ENCODE peak calls at places on chromosomes 2 and 18, in eight cellular contexts. I is AG04450; X is endodermal cell; G is cardiac fibroblast; N is activated naive CD8-positive, alpha-beta T cell treated with anti-CD3 and anti-CD28 coated beads, Interleukin-2, amount 50 U/mL, for 24 hours; M is COR-L47; C is BJ; O is NCI-H69. Q is an unnamed sample.

GRCh38 chr2:76667764-76668163 is 854.4 kb downstream of the LRRTM4 start:
- DNase-seq in X (no peak), N (no peak), M (no peak), I (no peak), C (no peak), O (no peak), G (no peak), Q (no peak)

GRCh38 chr18:79872423-79872822 is 74.7 kb downstream of the KCNG2 start:
- DNase-seq in C (no peak), O (no peak), M (no peak), X (peak; percentile 26), I (no peak), G (no peak), N (no peak), Q (no peak)

GRCh38 chr2:68835636-68836035 is 35.6 kb downstream of the BMP10 start:
- DNase-seq in N (no peak), O (no peak), X (no peak), I (no peak), C (no peak), M (no peak), G (no peak), Q (no peak)

GRCh38 chr2:85806358-85807118 is 52.7 kb downstream of the ATOH8 start:
- DNase-seq in N (no peak), X (no peak), M (no peak), I (no peak), G (peak; percentile 30), O (no peak), C (no peak), Q (no peak)

GRCh38 chr2:134145519-134145918 is 108.4 kb upstream of the MGAT5 start:
- DNase-seq in N (no peak), X (no peak), G (no peak), I (no peak), C (no peak), O (no peak), M (no peak), Q (no peak)

GRCh38 chr2:85994897-85995647 is 106.3 kb upstream of the ST3GAL5 start:
- DNase-seq in G (no peak), X (no peak), I (no peak), C (no peak), O (no peak), M (no peak), N (no peak), Q (no peak)

GRCh38 chr18:6744816-6745455 is 15.4 kb downstream of the ARHGAP28 start:
- DNase-seq in N (no peak), I (no peak), C (no peak), G (no peak), X (no peak), M (no peak), O (no peak), Q (no peak)

GRCh38 chr2:220787251-220787650 is 784.9 kb downstream of the EPHA4 start:
- DNase-seq in I (no peak), C (no peak), O (no peak), M (no peak), G (no peak), N (no peak), X (no peak), Q (no peak)

GRCh38 chr2:165055081-165055879 is 100.0 kb upstream of the SLC38A11 start:
- DNase-seq in X (no peak), G (peak; percentile 28), N (no peak), O (no peak), I (no peak), C (no peak), M (no peak), Q (no peak)

GRCh38 chr2:137721733-137722132 is 242.5 kb upstream of the HNMT start:
- DNase-seq in X (no peak), C (no peak), N (no peak), O (no peak), G (no peak), M (no peak), I (no peak), Q (no peak)

GRCh38 chr2:207334631-207335371 is 169.1 kb upstream of the KLF7 start:
- DNase-seq in M (no peak), N (peak; percentile 47), X (peak; percentile 88), I (peak; percentile 93), O (peak; percentile 78), C (peak; percentile 95), G (peak; percentile 98), Q (peak; percentile 81)

GRCh38 chr18:12679183-12679786 is 21.4 kb upstream of the SPIRE1 start:
- DNase-seq in O (no peak), N (no peak), I (no peak), G (peak; percentile 73), M (no peak), C (no peak), X (no peak), Q (no peak)

GRCh38 chr2:37675006-37675405 is 3.6 kb upstream of the CDC42EP3 start:
- DNase-seq in M (no peak), G (no peak), N (no peak), X (no peak), C (no peak), O (no peak), I (no peak), Q (no peak)

GRCh38 chr2:129748250-129748649 is 231.2 kb upstream of the RAB6C start:
- DNase-seq in N (no peak), X (no peak), G (no peak), I (no peak), O (no peak), M (no peak), C (no peak), Q (no peak)

GRCh38 chr18:3097082-3097481 is 84.1 kb upstream of the LPIN2 start:
- DNase-seq in N (no peak), G (no peak), I (no peak), M (no peak), C (no peak), X (no peak), O (no peak), Q (no peak)

GRCh38 chr2:48284624-48285212 is 245.2 kb upstream of the STON1 start:
- DNase-seq in M (no peak), N (no peak), O (no peak), C (no peak), I (no peak), X (peak; percentile 59), G (no peak), Q (no peak)

GRCh38 chr2:212921711-212922110 is 229.7 kb downstream of the IKZF2 start:
- DNase-seq in C (no peak), N (no peak), G (no peak), M (no peak), X (no peak), O (no peak), I (no peak), Q (no peak)

GRCh38 chr2:10071595-10071994 is 8.6 kb downstream of the CYS1 start:
- DNase-seq in I (no peak), X (no peak), O (peak; percentile 14), C (no peak), N (no peak), G (no peak), M (no peak), Q (no peak)

GRCh38 chr2:230723363-230723762 is 10.7 kb downstream of the CAB39 start:
- DNase-seq in O (no peak), C (no peak), I (no peak), M (no peak), X (no peak), G (no peak), N (peak; percentile 21), Q (no peak)

GRCh38 chr18:55513199-55513598 is 74.8 kb downstream of the TCF4 start:
- DNase-seq in X (no peak), N (no peak), O (no peak), G (peak; percentile 39), I (no peak), C (no peak), M (no peak), Q (no peak)

GRCh38 chr18:68355637-68356036 is 359.3 kb downstream of the TMX3 start:
- DNase-seq in X (no peak), I (no peak), M (no peak), G (no peak), O (no peak), C (no peak), N (no peak), Q (no peak)

Q was measured in HFF-Myc.